ENCODE peak calls at places on chromosomes 5 and 9, in five cellular contexts. X is fibroblast of lung, S is IMR-90, Q is neural progenitor cell, H is RWPE1. M is an unnamed sample.

GRCh38 chr5:6453937-6454560 is 5.4 kb downstream of the UBE2QL1 start:
- DNase-seq in Q (no peak), S (no peak), X (no peak), H (no peak), M (no peak)

GRCh38 chr9:111752455-111752854 is 42.3 kb downstream of the SHOC1 start:
- DNase-seq in Q (no peak), X (peak; percentile 72), S (peak; percentile 73), H (no peak), M (no peak)

GRCh38 chr5:850511-851006 is at the start of gene ZDHHC11:
- DNase-seq in X (no peak), H (no peak), S (no peak), Q (peak; percentile 58), M (peak; percentile 44)

GRCh38 chr5:145903113-145903512 is 30.3 kb upstream of the GRXCR2 start:
- DNase-seq in H (no peak), S (no peak), X (no peak), Q (no peak), M (no peak)

GRCh38 chr5:169980418-169981053 is at the start of gene INSYN2B:
- DNase-seq in X (peak; percentile 93), Q (peak; percentile 93), H (peak; percentile 90), S (peak; percentile 87), M (peak; percentile 82)

GRCh38 chr9:112884086-112884485 is 6.6 kb downstream of the SLC46A2 start:
- DNase-seq in H (peak; percentile 87), X (no peak), Q (no peak), S (peak; percentile 50), M (peak; percentile 33)

GRCh38 chr5:74233571-74233970 is 407.0 kb downstream of the ENC1 start:
- DNase-seq in Q (no peak), H (no peak), X (peak; percentile 61), S (peak; percentile 84), M (no peak)

GRCh38 chr5:96004087-96004486 is 42.4 kb upstream of the ELL2 start:
- DNase-seq in Q (no peak), S (no peak), H (no peak), X (no peak), M (no peak)

GRCh38 chr5:164600929-164601535 is 1095.6 kb downstream of the MAT2B start:
- DNase-seq in H (no peak), Q (no peak), S (no peak), X (no peak), M (no peak)

GRCh38 chr9:109781541-109782197 is 1.7 kb downstream of the PALM2AKAP2 start:
- DNase-seq in X (peak; percentile 47), Q (no peak), S (peak; percentile 55), H (no peak), M (no peak)

GRCh38 chr9:109780453-109781033 is 545 bp downstream of the PALM2AKAP2 start:
- DNase-seq in X (peak; percentile 39), Q (peak; percentile 75), H (peak; percentile 36), S (no peak), M (peak; percentile 23)

GRCh38 chr5:1371602-1372342 is 26.9 kb upstream of the CLPTM1L start:
- DNase-seq in Q (no peak), X (no peak), S (no peak), H (no peak), M (no peak)

GRCh38 chr5:135230326-135230925 is 168.6 kb downstream of the MACROH2A1 start:
- DNase-seq in Q (no peak), X (peak; percentile 92), S (peak; percentile 78), H (no peak), M (no peak)

GRCh38 chr5:34511063-34511462 is 145.1 kb upstream of the RAI14 start:
- DNase-seq in H (no peak), X (no peak), S (no peak), Q (no peak), M (no peak)

GRCh38 chr9:76542360-76542759 is 83.4 kb downstream of the GCNT1 start:
- DNase-seq in H (no peak), X (no peak), Q (peak; percentile 31), S (no peak), M (no peak)

GRCh38 chr5:15008476-15008875 is 136.9 kb upstream of the ANKH start:
- DNase-seq in X (peak; percentile 95), Q (no peak), H (peak; percentile 87), S (peak; percentile 98), M (no peak)

GRCh38 chr5:145981612-145982571 is 45.5 kb downstream of the SH3RF2 start:
- DNase-seq in S (no peak), X (no peak), H (no peak), Q (no peak), M (no peak)

GRCh38 chr5:139808481-139809330 is 13.1 kb downstream of the PSD2 start:
- DNase-seq in X (peak; percentile 15), S (peak; percentile 24), H (peak; percentile 61), Q (peak; percentile 77), M (peak; percentile 86)

GRCh38 chr5:172407861-172408260 is 46.5 kb downstream of the SH3PXD2B start:
- DNase-seq in S (peak; percentile 72), H (peak; percentile 86), Q (no peak), X (peak; percentile 39), M (no peak)

GRCh38 chr9:81512641-81513040 is 176.7 kb downstream of the TLE1 start:
- DNase-seq in H (no peak), Q (no peak), X (no peak), S (no peak), M (no peak)

GRCh38 chr5:65081071-65081470 is 312.3 kb downstream of the CWC27 start:
- DNase-seq in X (no peak), H (no peak), Q (no peak), S (no peak), M (no peak)

GRCh38 chr9:4137234-4137633 is 162.6 kb downstream of the GLIS3 start:
- DNase-seq in S (peak; percentile 97), H (peak; percentile 83), X (peak; percentile 87), Q (no peak), M (no peak)

GRCh38 chr9:18253950-18254349 is 220.0 kb upstream of the ADAMTSL1 start:
- DNase-seq in S (no peak), X (no peak), H (no peak), Q (no peak), M (no peak)

GRCh38 chr5:175873090-175873454 is 1.7 kb downstream of the CPLX2 start:
- DNase-seq in S (no peak), H (no peak), X (peak; percentile 2), Q (peak; percentile 80), M (peak; percentile 71)
- TF ChIP-seq CTCF in S (peak; percentile 4), H (no peak), X (no peak), Q (peak; percentile 60), M (peak; percentile 30)

GRCh38 chr9:127801955-127802575 is 617 bp upstream of the FPGS start:
- DNase-seq in X (peak; percentile 57), S (no peak), H (no peak), Q (no peak), M (no peak)
- TF ChIP-seq CTCF in X (no peak), S (no peak), H (no peak), Q (peak; percentile 42), M (no peak)

DNA sequence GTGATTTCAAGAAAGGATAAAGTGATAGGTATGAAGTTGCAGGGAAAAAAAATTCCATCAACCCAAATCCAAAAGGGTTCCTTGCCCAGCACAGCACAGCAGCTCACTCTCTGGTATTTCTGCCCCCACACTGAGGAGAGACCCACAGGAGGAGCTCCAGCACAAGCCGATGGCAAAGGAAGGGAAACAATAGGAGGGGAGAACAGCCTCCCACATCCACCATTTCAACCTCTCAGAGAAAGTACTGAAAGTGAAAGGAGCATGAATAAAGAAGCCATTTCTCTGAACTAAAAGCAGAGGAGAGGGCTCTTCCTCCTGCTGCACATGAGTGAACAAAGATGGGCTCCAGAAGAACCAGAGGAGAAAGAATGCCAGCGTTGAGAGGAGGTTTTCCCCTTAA is 54.9 kb upstream of the ZSWIM6 start:
- DNase-seq in Q (peak; percentile 55), X (peak; percentile 61), S (peak; percentile 64), H (no peak), M (no peak)
- TF ChIP-seq CTCF in Q (peak; percentile 35), X (peak; percentile 35), S (peak; percentile 54), H (no peak), M (no peak)

GRCh38 chr5:176956756-176957155 is 49.8 kb downstream of the UIMC1 start:
- DNase-seq in H (no peak), S (no peak), X (no peak), Q (no peak), M (no peak)
- TF ChIP-seq CTCF in H (no peak), S (no peak), X (no peak), Q (no peak), M (no peak)

DNA sequence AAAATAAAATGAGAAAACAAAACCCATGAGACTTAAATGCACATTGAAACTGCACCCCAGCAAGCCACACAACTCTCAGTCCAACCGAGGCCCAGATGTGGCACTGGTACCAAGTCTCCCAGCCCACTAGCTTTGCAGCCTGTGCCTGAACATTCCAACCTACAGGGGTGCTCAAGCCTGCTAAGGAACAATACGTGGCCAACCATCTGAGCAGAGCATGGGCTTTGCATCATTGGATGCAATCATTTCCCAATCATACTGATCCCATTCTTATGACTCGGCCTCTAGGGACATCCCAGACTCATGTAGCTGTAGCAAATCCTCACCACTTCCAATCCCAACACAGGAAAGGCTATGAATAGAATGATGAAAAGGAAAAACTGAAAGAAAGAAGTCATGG is 297.2 kb downstream of the SPOCK1 start:
- DNase-seq in S (peak; percentile 59), H (no peak), X (no peak), Q (no peak), M (no peak)
- TF ChIP-seq CTCF in S (peak; percentile 29), H (no peak), X (peak; percentile 41), Q (no peak), M (no peak)

M was measured in nephron progenitor cell.